ENCODE peak calls at places on chromosomes 7 and 10, in four cellular contexts. One of them, this sample, is unnamed.

GRCh38 chr7:112056409-112056808 is 149.8 kb downstream of the DOCK4 start:
- DNase-seq in IMR-90: peak
- DNase-seq in H9: no peak
- DNase-seq in H1: no peak
- DNase-seq in this sample: no peak

GRCh38 chr10:110725809-110726641 is 81.9 kb downstream of the RBM20 start:
- DNase-seq in H9: no peak
- DNase-seq in IMR-90: peak
- DNase-seq in H1: no peak
- DNase-seq in this sample: peak

GRCh38 chr10:127447197-127447596 is 101.9 kb upstream of the NPS start:
- DNase-seq in H9: no peak
- DNase-seq in IMR-90: no peak
- DNase-seq in H1: no peak
- DNase-seq in this sample: no peak

GRCh38 chr10:61068471-61068870 is 124.5 kb upstream of the RHOBTB1 start:
- DNase-seq in IMR-90: no peak
- DNase-seq in H9: no peak
- DNase-seq in H1: no peak
- DNase-seq in this sample: no peak

GRCh38 chr7:75905785-75906604 is 9.0 kb upstream of the POR start:
- DNase-seq in H9: peak
- DNase-seq in H1: peak
- DNase-seq in IMR-90: peak
- DNase-seq in this sample: peak

GRCh38 chr7:124171068-124171467 is 138.2 kb upstream of the TMEM229A start:
- DNase-seq in IMR-90: peak
- DNase-seq in H1: no peak
- DNase-seq in H9: no peak
- DNase-seq in this sample: peak

GRCh38 chr7:49855281-49855980 is 82.0 kb downstream of the VWC2 start:
- DNase-seq in IMR-90: no peak
- DNase-seq in H9: peak
- DNase-seq in H1: no peak
- DNase-seq in this sample: no peak

GRCh38 chr7:125254521-125254920 is 324.9 kb upstream of the POT1 start:
- DNase-seq in IMR-90: no peak
- DNase-seq in H9: no peak
- DNase-seq in H1: no peak
- DNase-seq in this sample: no peak

GRCh38 chr10:92914478-92915066 is 66.3 kb downstream of the EXOC6 start:
- DNase-seq in H9: peak
- DNase-seq in IMR-90: peak
- DNase-seq in H1: peak
- DNase-seq in this sample: peak

GRCh38 chr7:26584964-26585650 is 279.3 kb downstream of the SKAP2 start:
- DNase-seq in IMR-90: no peak
- DNase-seq in H1: no peak
- DNase-seq in H9: no peak
- DNase-seq in this sample: no peak

GRCh38 chr7:2560175-2560695 is 1.5 kb downstream of the IQCE start:
- DNase-seq in H1: no peak
- DNase-seq in IMR-90: no peak
- DNase-seq in H9: no peak
- DNase-seq in this sample: no peak

GRCh38 chr10:76444034-76444800 is 1012.8 kb downstream of the LRMDA start:
- DNase-seq in H1: no peak
- DNase-seq in H9: no peak
- DNase-seq in IMR-90: peak
- DNase-seq in this sample: no peak

GRCh38 chr7:138752568-138753518 is 45.0 kb upstream of the TMEM213 start:
- DNase-seq in IMR-90: peak
- DNase-seq in H1: no peak
- DNase-seq in H9: no peak
- DNase-seq in this sample: peak

GRCh38 chr7:114722562-114722961 is 199.3 kb upstream of the MDFIC start:
- DNase-seq in IMR-90: no peak
- DNase-seq in H1: no peak
- DNase-seq in H9: no peak
- DNase-seq in this sample: no peak

GRCh38 chr10:60282771-60283353 is 106.8 kb downstream of the ANK3 start:
- DNase-seq in IMR-90: peak
- DNase-seq in H9: no peak
- DNase-seq in H1: no peak
- DNase-seq in this sample: no peak

GRCh38 chr7:107932851-107933250 is 41.9 kb downstream of the DLD start:
- DNase-seq in IMR-90: no peak
- DNase-seq in H9: peak
- DNase-seq in H1: no peak
- DNase-seq in this sample: peak

GRCh38 chr7:157524731-157525130 is 187.9 kb downstream of the DNAJB6 start:
- DNase-seq in H1: no peak
- DNase-seq in H9: no peak
- DNase-seq in IMR-90: no peak
- DNase-seq in this sample: no peak

GRCh38 chr10:50417906-50418697 is 166.8 kb upstream of the ASAH2 start:
- DNase-seq in H1: peak
- DNase-seq in IMR-90: peak
- DNase-seq in H9: peak
- DNase-seq in this sample: peak

GRCh38 chr7:2812119-2812487 is 32.0 kb downstream of the GNA12 start:
- DNase-seq in H1: no peak
- DNase-seq in H9: no peak
- DNase-seq in IMR-90: peak
- DNase-seq in this sample: no peak

GRCh38 chr10:12814166-12814565 is 187.3 kb downstream of the CCDC3 start:
- DNase-seq in H9: no peak
- DNase-seq in IMR-90: no peak
- DNase-seq in H1: no peak
- DNase-seq in this sample: no peak

GRCh38 chr7:156063241-156063810 is 251.1 kb upstream of the SHH start:
- DNase-seq in H9: no peak
- DNase-seq in IMR-90: no peak
- DNase-seq in H1: no peak
- DNase-seq in this sample: no peak

GRCh38 chr10:35335718-35336083 is 608 bp upstream of the CCNY start:
- DNase-seq in H1: peak
- DNase-seq in H9: peak
- DNase-seq in IMR-90: no peak
- DNase-seq in this sample: peak

GRCh38 chr7:100358857-100359212 is 918 bp downstream of the PILRB start:
- DNase-seq in IMR-90: no peak
- DNase-seq in H9: no peak
- DNase-seq in H1: no peak
- DNase-seq in this sample: no peak

GRCh38 chr7:27181176-27181520 is 3.9 kb downstream of the HOXA11 start:
- DNase-seq in H9: no peak
- DNase-seq in IMR-90: no peak
- DNase-seq in H1: no peak
- DNase-seq in this sample: no peak

GRCh38 chr10:10517866-10518265 is 499.8 kb upstream of the CELF2 start:
- DNase-seq in H1: no peak
- DNase-seq in IMR-90: no peak
- DNase-seq in H9: no peak
- DNase-seq in this sample: peak

GRCh38 chr7:137423321-137423720 is 79.8 kb upstream of the PTN start:
- DNase-seq in IMR-90: peak
- DNase-seq in H1: no peak
- DNase-seq in H9: no peak
- DNase-seq in this sample: no peak

GRCh38 chr7:105238198-105238765 is 150.4 kb downstream of the SRPK2 start:
- DNase-seq in H1: no peak
- DNase-seq in IMR-90: no peak
- DNase-seq in H9: no peak
- DNase-seq in this sample: no peak

GRCh38 chr10:96700477-96701099 is 19.7 kb downstream of the PIK3AP1 start:
- DNase-seq in H9: no peak
- DNase-seq in H1: no peak
- DNase-seq in IMR-90: no peak
- DNase-seq in this sample: no peak

GRCh38 chr10:113718974-113719822 is 32.3 kb upstream of the PLEKHS1 start:
- DNase-seq in IMR-90: no peak
- DNase-seq in H1: no peak
- DNase-seq in H9: no peak
- DNase-seq in this sample: no peak

GRCh38 chr7:927031-927671 is 27.3 kb downstream of the ADAP1 start:
- DNase-seq in H1: peak
- DNase-seq in IMR-90: no peak
- DNase-seq in H9: no peak
- DNase-seq in this sample: peak

GRCh38 chr10:122568551-122568950 is 8.0 kb downstream of the DMBT1 start:
- DNase-seq in H1: no peak
- DNase-seq in H9: no peak
- DNase-seq in IMR-90: no peak
- DNase-seq in this sample: no peak

GRCh38 chr10:126262186-126262838 is 126.0 kb downstream of the ADAM12 start:
- DNase-seq in IMR-90: no peak
- DNase-seq in H9: no peak
- DNase-seq in H1: no peak
- DNase-seq in this sample: no peak

GRCh38 chr7:15686209-15686956 is at the start of gene MEOX2:
- DNase-seq in IMR-90: peak
- DNase-seq in H1: peak
- DNase-seq in H9: peak
- DNase-seq in this sample: peak
- H2BK120ac ChIP-seq in IMR-90: no peak
- H2BK120ac ChIP-seq in H1: no peak
- H2BK120ac ChIP-seq in H9: no peak
- H2BK120ac ChIP-seq in this sample: no peak

GRCh38 chr10:133308431-133309110 is at the start of the genes TUBGCP2 and ZNF511:
- DNase-seq in IMR-90: peak
- DNase-seq in H1: peak
- DNase-seq in H9: peak
- DNase-seq in this sample: peak
- H2BK120ac ChIP-seq in IMR-90: peak
- H2BK120ac ChIP-seq in H1: no peak
- H2BK120ac ChIP-seq in H9: no peak
- H2BK120ac ChIP-seq in this sample: peak

GRCh38 chr7:110322796-110323195 is 768.1 kb upstream of the LRRN3 start:
- DNase-seq in H9: no peak
- DNase-seq in H1: no peak
- DNase-seq in IMR-90: no peak
- DNase-seq in this sample: no peak

DNA sequence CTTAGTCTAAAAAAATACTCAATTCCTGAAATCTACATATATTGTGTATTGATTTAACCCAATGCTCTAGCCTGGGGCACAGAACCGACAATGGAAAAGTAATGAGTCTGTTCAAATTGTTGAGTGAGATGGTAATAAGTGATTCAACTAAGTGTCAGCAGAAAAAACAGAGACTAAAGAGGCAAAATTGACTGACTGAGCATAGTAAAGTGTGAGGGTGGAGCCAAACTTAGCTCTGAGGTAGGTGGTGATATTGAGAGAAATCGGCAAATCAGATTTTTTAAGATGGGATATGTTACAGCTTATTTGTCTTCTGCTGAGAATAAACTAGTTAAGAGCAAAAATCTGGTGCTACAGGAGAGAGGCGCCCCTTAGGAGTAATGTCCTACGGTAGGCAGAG is 764.0 kb upstream of the LRRN3 start:
- DNase-seq in H9: no peak
- DNase-seq in IMR-90: no peak
- DNase-seq in H1: no peak
- DNase-seq in this sample: no peak
- H2BK120ac ChIP-seq in H9: no peak
- H2BK120ac ChIP-seq in IMR-90: no peak
- H2BK120ac ChIP-seq in H1: no peak
- H2BK120ac ChIP-seq in this sample: no peak

GRCh38 chr7:42237891-42238531 is 1.0 kb upstream of the GLI3 start:
- DNase-seq in IMR-90: peak
- DNase-seq in H1: peak
- DNase-seq in H9: peak
- DNase-seq in this sample: peak

GRCh38 chr7:42235734-42236133 is 1.3 kb downstream of the GLI3 start:
- DNase-seq in H9: no peak
- DNase-seq in H1: no peak
- DNase-seq in IMR-90: no peak
- DNase-seq in this sample: no peak

GRCh38 chr7:42236266-42237161 is 495 bp downstream of the GLI3 start:
- DNase-seq in H1: peak
- DNase-seq in IMR-90: peak
- DNase-seq in H9: peak
- DNase-seq in this sample: peak

GRCh38 chr7:42238709-42239395 is 1.8 kb upstream of the GLI3 start:
- DNase-seq in H9: peak
- DNase-seq in IMR-90: peak
- DNase-seq in H1: no peak
- DNase-seq in this sample: peak

DNA sequence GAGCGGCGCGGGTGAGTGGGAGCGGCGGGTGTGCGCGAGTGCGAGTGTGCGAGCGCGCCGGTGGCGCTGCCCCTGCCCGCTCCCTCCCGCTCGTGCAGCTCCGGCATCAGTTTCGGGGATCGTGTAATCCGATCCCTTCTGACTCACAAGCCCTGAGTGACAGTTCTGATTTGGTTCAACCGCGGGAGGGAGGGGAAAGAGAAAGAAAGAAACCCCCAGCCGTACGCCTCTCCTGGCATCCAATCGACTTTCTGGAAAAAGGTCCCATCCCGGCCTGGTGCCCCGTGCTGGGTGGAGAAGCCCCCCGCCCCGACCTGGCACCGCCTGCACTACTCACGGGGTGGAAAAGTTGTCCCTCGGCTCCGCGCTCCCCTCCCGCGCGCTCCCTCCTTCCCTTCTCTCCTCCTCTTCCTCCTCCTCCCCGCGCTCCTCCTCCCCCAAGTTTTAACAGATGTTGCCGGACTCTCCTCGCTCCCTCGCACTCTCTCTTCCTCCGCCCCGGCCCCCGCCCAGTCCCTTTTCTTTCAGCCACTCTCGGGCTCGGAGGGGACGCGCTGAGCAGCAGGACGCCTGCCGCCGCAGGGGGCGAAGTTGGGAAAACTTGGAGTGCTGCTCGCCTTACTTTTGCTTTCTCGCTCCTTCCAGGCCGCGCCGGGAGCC is at the start of gene GLI3:
- DNase-seq in IMR-90: peak
- DNase-seq in H1: peak
- DNase-seq in H9: peak
- DNase-seq in this sample: peak
- H2BK120ac ChIP-seq in IMR-90: peak
- H2BK120ac ChIP-seq in H1: no peak
- H2BK120ac ChIP-seq in H9: no peak
- H2BK120ac ChIP-seq in this sample: no peak

This sample was measured in mesendoderm.